ENCODE peak calls at places on chromosome 16, in four cellular contexts. One of them, this sample, is unnamed. For H3K4me1, the result is how much of the 10 kb centered on the place peaks cover.

GRCh38 chr16:49012961-49013726 is 268.5 kb downstream of the CBLN1 start:
- DNase-seq in K562: no peak
- DNase-seq in H1: peak
- DNase-seq in HCT116: no peak
- DNase-seq in this sample: no peak

GRCh38 chr16:1390239-1390638 is 24.3 kb downstream of the UNKL start:
- DNase-seq in K562: no peak
- DNase-seq in HCT116: no peak
- DNase-seq in H1: no peak
- DNase-seq in this sample: no peak

GRCh38 chr16:72422308-72422897 is 250.4 kb upstream of the PMFBP1 start:
- DNase-seq in H1: no peak
- DNase-seq in K562: no peak
- DNase-seq in HCT116: no peak
- DNase-seq in this sample: no peak

GRCh38 chr16:83971165-83972130 is 3.4 kb downstream of the NECAB2 start:
- DNase-seq in H1: no peak
- DNase-seq in K562: no peak
- DNase-seq in HCT116: no peak
- DNase-seq in this sample: no peak

GRCh38 chr16:27289669-27290068 is 21.1 kb upstream of the NSMCE1 start:
- DNase-seq in H1: no peak
- DNase-seq in HCT116: no peak
- DNase-seq in K562: no peak
- DNase-seq in this sample: no peak

GRCh38 chr16:4404247-4404966 is 12.0 kb downstream of the CORO7 start:
- DNase-seq in H1: peak
- DNase-seq in K562: peak
- DNase-seq in HCT116: no peak
- DNase-seq in this sample: peak

GRCh38 chr16:15682105-15682570 is 32.1 kb downstream of the NDE1 start:
- DNase-seq in K562: peak
- DNase-seq in H1: peak
- DNase-seq in HCT116: peak
- DNase-seq in this sample: peak

GRCh38 chr16:67163164-67163902 is 1.2 kb upstream of the HSF4 start:
- DNase-seq in H1: peak
- DNase-seq in HCT116: no peak
- DNase-seq in K562: no peak
- DNase-seq in this sample: no peak

GRCh38 chr16:56262148-56262878 is 71.0 kb downstream of the GNAO1 start:
- DNase-seq in HCT116: no peak
- DNase-seq in K562: peak
- DNase-seq in H1: no peak
- DNase-seq in this sample: no peak

GRCh38 chr16:85027968-85028637 is 508 bp downstream of the KIAA0513 start:
- DNase-seq in HCT116: no peak
- DNase-seq in K562: no peak
- DNase-seq in H1: no peak
- DNase-seq in this sample: no peak

GRCh38 chr16:46817961-46818360 is 13.0 kb downstream of the C16orf87 start:
- DNase-seq in HCT116: no peak
- DNase-seq in K562: no peak
- DNase-seq in H1: no peak
- DNase-seq in this sample: no peak

GRCh38 chr16:4376820-4377572 is 5.3 kb downstream of the VASN start:
- DNase-seq in H1: no peak
- DNase-seq in HCT116: no peak
- DNase-seq in K562: no peak
- DNase-seq in this sample: no peak

GRCh38 chr16:20897253-20897896 is 2.8 kb downstream of the DCUN1D3 start:
- DNase-seq in HCT116: no peak
- DNase-seq in H1: no peak
- DNase-seq in K562: no peak
- DNase-seq in this sample: no peak

GRCh38 chr16:10870137-10870776 is 6.7 kb upstream of the CIITA start:
- DNase-seq in H1: no peak
- DNase-seq in HCT116: no peak
- DNase-seq in K562: no peak
- DNase-seq in this sample: no peak

GRCh38 chr16:56849690-56850680 is 15.0 kb upstream of the SLC12A3 start:
- DNase-seq in HCT116: no peak
- DNase-seq in H1: no peak
- DNase-seq in K562: no peak
- DNase-seq in this sample: no peak

GRCh38 chr16:35255186-35255803 is 1795.9 kb downstream of the TP53TG3F start:
- DNase-seq in HCT116: no peak
- DNase-seq in H1: no peak
- DNase-seq in K562: no peak
- DNase-seq in this sample: no peak

GRCh38 chr16:28183441-28183840 is 28.3 kb downstream of the XPO6 start:
- DNase-seq in K562: no peak
- DNase-seq in HCT116: no peak
- DNase-seq in H1: no peak
- DNase-seq in this sample: no peak

GRCh38 chr16:22665803-22666202 is 148.2 kb upstream of the HS3ST2 start:
- DNase-seq in K562: no peak
- DNase-seq in HCT116: no peak
- DNase-seq in H1: peak
- DNase-seq in this sample: no peak

GRCh38 chr16:24409045-24409444 is 130.3 kb upstream of the RBBP6 start:
- DNase-seq in K562: no peak
- DNase-seq in HCT116: peak
- DNase-seq in H1: no peak
- DNase-seq in this sample: no peak

GRCh38 chr16:30076276-30076791 is 540 bp downstream of the PPP4C start:
- DNase-seq in K562: no peak
- DNase-seq in HCT116: no peak
- DNase-seq in H1: no peak
- DNase-seq in this sample: no peak

GRCh38 chr16:13171313-13171712 is 269.9 kb downstream of the SHISA9 start:
- DNase-seq in H1: no peak
- DNase-seq in HCT116: no peak
- DNase-seq in K562: no peak
- DNase-seq in this sample: no peak

GRCh38 chr16:57270221-57271062 is 14.0 kb downstream of the PLLP start:
- DNase-seq in HCT116: no peak
- DNase-seq in K562: no peak
- DNase-seq in H1: no peak
- DNase-seq in this sample: no peak

DNA sequence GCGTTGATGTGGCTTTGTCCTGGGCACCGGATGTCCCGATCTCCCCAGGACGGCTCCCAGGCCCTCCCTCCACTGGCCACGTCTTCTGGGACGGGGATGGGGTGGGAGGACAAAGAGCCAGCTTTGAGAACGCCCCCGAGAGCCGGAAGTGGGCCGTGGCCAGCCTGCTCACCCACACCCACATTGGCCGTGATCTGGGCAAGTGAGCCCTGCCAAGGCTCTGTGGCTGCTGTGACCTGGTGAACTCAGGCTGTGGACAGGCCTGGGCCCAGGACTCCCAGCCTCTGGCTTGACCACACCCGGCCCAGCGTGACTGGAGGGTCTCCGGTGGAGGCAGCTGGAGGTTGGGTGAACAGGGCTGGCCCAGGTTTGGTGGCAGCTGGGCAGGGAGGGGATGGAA is 3.3 kb downstream of the CDH15 start:
- DNase-seq in HCT116: no peak
- DNase-seq in K562: no peak
- DNase-seq in H1: peak
- DNase-seq in this sample: no peak
- H3K9ac ChIP-seq in HCT116: no peak
- H3K9ac ChIP-seq in K562: peak
- H3K9ac ChIP-seq in H1: no peak
- H3K9ac ChIP-seq in this sample: peak

GRCh38 chr16:86307518-86307903 is 202.8 kb upstream of the FOXF1 start:
- DNase-seq in HCT116: peak
- DNase-seq in H1: no peak
- DNase-seq in K562: no peak
- DNase-seq in this sample: no peak
- H3K4me1 ChIP-seq in HCT116: under half
- H3K4me1 ChIP-seq in H1: under half
- H3K4me1 ChIP-seq in K562: under half
- H3K4me1 ChIP-seq in this sample: under half

GRCh38 chr16:88196471-88197400 is 186.0 kb upstream of the ZNF469 start:
- DNase-seq in K562: no peak
- DNase-seq in HCT116: no peak
- DNase-seq in H1: no peak
- DNase-seq in this sample: no peak

GRCh38 chr16:88192601-88193000 is 190.2 kb upstream of the ZNF469 start:
- DNase-seq in H1: no peak
- DNase-seq in K562: no peak
- DNase-seq in HCT116: no peak
- DNase-seq in this sample: no peak

GRCh38 chr16:88195911-88196465 is 186.8 kb upstream of the ZNF469 start:
- DNase-seq in HCT116: no peak
- DNase-seq in K562: no peak
- DNase-seq in H1: no peak
- DNase-seq in this sample: no peak

GRCh38 chr16:88195021-88195581 is 187.7 kb upstream of the ZNF469 start:
- DNase-seq in HCT116: no peak
- DNase-seq in H1: no peak
- DNase-seq in K562: no peak
- DNase-seq in this sample: no peak

GRCh38 chr16:88194397-88195020 is 188.2 kb upstream of the ZNF469 start:
- DNase-seq in H1: no peak
- DNase-seq in K562: no peak
- DNase-seq in HCT116: no peak
- DNase-seq in this sample: no peak
- TF ChIP-seq YY1 in H1: no peak
- TF ChIP-seq YY1 in K562: no peak
- TF ChIP-seq YY1 in HCT116: no peak
- TF ChIP-seq YY1 in this sample: no peak

DNA sequence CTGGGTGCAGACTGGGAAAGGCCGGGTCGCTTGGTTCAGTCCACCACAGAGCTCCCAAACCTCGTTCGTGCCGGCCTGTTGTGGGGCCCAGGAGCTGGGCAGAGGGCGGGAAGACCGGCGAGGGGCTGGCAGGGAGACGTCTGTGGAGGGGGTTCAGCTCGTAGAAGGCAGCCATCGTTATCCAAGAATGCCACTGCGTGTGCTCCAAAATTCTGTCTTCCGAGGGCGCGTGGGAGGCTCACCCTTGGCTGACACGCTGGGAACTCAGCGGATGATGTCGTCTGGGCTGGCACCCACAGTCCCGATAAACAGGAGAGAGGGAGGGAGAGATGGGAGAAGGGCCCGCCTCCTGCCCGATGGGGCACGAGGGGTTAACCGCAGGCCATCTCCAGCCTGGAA is 103.1 kb downstream of the FOXL1 start:
- DNase-seq in H1: no peak
- DNase-seq in HCT116: no peak
- DNase-seq in K562: no peak
- DNase-seq in this sample: no peak
- H3K9ac ChIP-seq in H1: no peak
- H3K9ac ChIP-seq in HCT116: no peak
- H3K9ac ChIP-seq in K562: no peak
- H3K9ac ChIP-seq in this sample: no peak

GRCh38 chr16:86364653-86365380 is 145.5 kb upstream of the FOXF1 start:
- DNase-seq in K562: no peak
- DNase-seq in H1: no peak
- DNase-seq in HCT116: no peak
- DNase-seq in this sample: no peak

GRCh38 chr16:86365513-86366040 is 144.8 kb upstream of the FOXF1 start:
- DNase-seq in HCT116: no peak
- DNase-seq in H1: no peak
- DNase-seq in K562: no peak
- DNase-seq in this sample: no peak

GRCh38 chr16:86363057-86363490 is 147.3 kb upstream of the FOXF1 start:
- DNase-seq in HCT116: no peak
- DNase-seq in K562: no peak
- DNase-seq in H1: no peak
- DNase-seq in this sample: no peak

GRCh38 chr16:86362155-86362849 is 148.0 kb upstream of the FOXF1 start:
- DNase-seq in K562: no peak
- DNase-seq in H1: no peak
- DNase-seq in HCT116: peak
- DNase-seq in this sample: no peak

DNA sequence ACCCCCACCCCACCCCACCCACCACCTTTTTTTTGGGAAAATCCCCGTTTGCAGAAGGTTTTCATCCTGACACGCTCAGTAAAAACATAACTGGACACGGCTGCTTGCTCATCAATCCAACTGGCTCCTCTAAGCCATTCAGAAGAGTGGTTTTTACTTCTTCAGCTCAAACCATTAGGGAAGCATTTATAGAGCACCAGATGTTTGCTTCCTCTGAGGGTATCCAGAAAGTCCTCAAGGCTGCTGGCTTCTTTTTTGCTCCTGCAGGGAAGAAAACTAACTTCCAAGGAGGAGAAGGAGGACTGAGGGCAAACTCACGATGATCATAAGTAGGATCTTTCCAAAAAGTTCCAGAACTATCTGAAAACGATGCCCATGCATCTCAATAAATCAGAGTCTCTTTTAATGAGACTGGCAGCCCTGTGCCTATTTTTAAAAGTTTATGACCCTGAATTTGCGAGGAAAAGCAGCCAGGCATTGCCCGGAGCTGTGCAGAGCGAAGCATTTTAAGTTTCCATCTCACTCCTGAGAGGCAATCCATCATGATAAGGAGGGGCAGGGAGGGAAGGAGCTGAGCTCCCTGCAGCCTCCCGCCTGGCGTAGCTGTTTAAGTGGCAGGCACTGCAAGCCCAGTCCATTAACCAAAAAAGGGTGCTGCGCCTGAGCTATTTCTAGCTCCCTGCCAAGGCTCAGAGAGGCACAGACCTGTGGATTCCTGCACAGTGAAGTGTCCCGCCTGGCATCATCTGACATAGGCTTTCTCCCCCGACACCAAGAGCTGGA is 146.3 kb upstream of the FOXF1 start:
- DNase-seq in HCT116: no peak
- DNase-seq in K562: no peak
- DNase-seq in H1: no peak
- DNase-seq in this sample: no peak
- H3K4me1 ChIP-seq in HCT116: under half
- H3K4me1 ChIP-seq in K562: under half
- H3K4me1 ChIP-seq in H1: under half
- H3K4me1 ChIP-seq in this sample: under half